ENCODE peak calls at places on chromosomes 7 and 10, in four cellular contexts. One of them, this sample, is unnamed.

GRCh38 chr7:115135111-115135510 is 213.2 kb downstream of the MDFIC start:
- DNase-seq in HFF-Myc: no peak
- DNase-seq in IMR-90: no peak
- DNase-seq in lower lobe of right lung: no peak
- DNase-seq in this sample: no peak

GRCh38 chr7:54349259-54349658 is 192.9 kb upstream of the VSTM2A start:
- DNase-seq in HFF-Myc: no peak
- DNase-seq in IMR-90: no peak
- DNase-seq in lower lobe of right lung: no peak
- DNase-seq in this sample: no peak

GRCh38 chr7:6268909-6269306 is 3.5 kb downstream of the CYTH3 start:
- DNase-seq in lower lobe of right lung: no peak
- DNase-seq in HFF-Myc: no peak
- DNase-seq in IMR-90: no peak
- DNase-seq in this sample: no peak

GRCh38 chr10:79142064-79142491 is 73.3 kb downstream of the ZMIZ1 start:
- DNase-seq in IMR-90: peak; percentile 85
- DNase-seq in HFF-Myc: no peak
- DNase-seq in lower lobe of right lung: no peak
- DNase-seq in this sample: no peak

GRCh38 chr10:28981007-28981406 is 303.7 kb downstream of the BAMBI start:
- DNase-seq in lower lobe of right lung: no peak
- DNase-seq in IMR-90: no peak
- DNase-seq in HFF-Myc: no peak
- DNase-seq in this sample: no peak

GRCh38 chr7:106602062-106602461 is 58.9 kb downstream of the CCDC71L start:
- DNase-seq in lower lobe of right lung: no peak
- DNase-seq in IMR-90: no peak
- DNase-seq in HFF-Myc: no peak
- DNase-seq in this sample: no peak

GRCh38 chr7:108415821-108416536 is 40.3 kb downstream of the NRCAM start:
- DNase-seq in lower lobe of right lung: no peak
- DNase-seq in HFF-Myc: no peak
- DNase-seq in IMR-90: no peak
- DNase-seq in this sample: peak; percentile 68

GRCh38 chr7:129090307-129090907 is 35.5 kb upstream of the TNPO3 start:
- DNase-seq in HFF-Myc: no peak
- DNase-seq in IMR-90: no peak
- DNase-seq in lower lobe of right lung: no peak
- DNase-seq in this sample: no peak

GRCh38 chr10:124386186-124387077 is 32.3 kb downstream of the OAT start:
- DNase-seq in IMR-90: no peak
- DNase-seq in lower lobe of right lung: no peak
- DNase-seq in HFF-Myc: no peak
- DNase-seq in this sample: no peak

GRCh38 chr7:131328387-131329175 is 905 bp downstream of the MKLN1 start:
- DNase-seq in lower lobe of right lung: no peak
- DNase-seq in HFF-Myc: no peak
- DNase-seq in IMR-90: peak; percentile 41
- DNase-seq in this sample: no peak

GRCh38 chr10:69502589-69502988 is 51.3 kb downstream of the TSPAN15 start:
- DNase-seq in IMR-90: no peak
- DNase-seq in lower lobe of right lung: peak; percentile 14
- DNase-seq in HFF-Myc: no peak
- DNase-seq in this sample: no peak

GRCh38 chr10:32906595-32906994 is 51.4 kb downstream of the ITGB1 start:
- DNase-seq in lower lobe of right lung: no peak
- DNase-seq in IMR-90: no peak
- DNase-seq in HFF-Myc: no peak
- DNase-seq in this sample: no peak

GRCh38 chr7:33107136-33108066 is 1.8 kb downstream of the RP9 start:
- DNase-seq in lower lobe of right lung: no peak
- DNase-seq in IMR-90: peak; percentile 67
- DNase-seq in HFF-Myc: no peak
- DNase-seq in this sample: peak; percentile 54

GRCh38 chr7:17407229-17407628 is 108.8 kb downstream of the AHR start:
- DNase-seq in HFF-Myc: no peak
- DNase-seq in lower lobe of right lung: no peak
- DNase-seq in IMR-90: no peak
- DNase-seq in this sample: no peak

GRCh38 chr10:100882681-100883321 is 30.0 kb upstream of the SLF2 start:
- DNase-seq in HFF-Myc: no peak
- DNase-seq in IMR-90: peak; percentile 87
- DNase-seq in lower lobe of right lung: no peak
- DNase-seq in this sample: no peak

GRCh38 chr10:118033905-118034304 is 12.8 kb downstream of the RAB11FIP2 start:
- DNase-seq in IMR-90: peak; percentile 19
- DNase-seq in lower lobe of right lung: no peak
- DNase-seq in HFF-Myc: no peak
- DNase-seq in this sample: peak; percentile 79

GRCh38 chr10:62244088-62244487 is 24.6 kb downstream of the RTKN2 start:
- DNase-seq in lower lobe of right lung: no peak
- DNase-seq in HFF-Myc: no peak
- DNase-seq in IMR-90: no peak
- DNase-seq in this sample: no peak

GRCh38 chr10:69413221-69413865 is 3.4 kb downstream of the TACR2 start:
- DNase-seq in HFF-Myc: peak; percentile 42
- DNase-seq in IMR-90: peak; percentile 70
- DNase-seq in lower lobe of right lung: no peak
- DNase-seq in this sample: peak; percentile 77

GRCh38 chr10:102602272-102603045 is 41.8 kb upstream of the TRIM8 start:
- DNase-seq in HFF-Myc: no peak
- DNase-seq in lower lobe of right lung: no peak
- DNase-seq in IMR-90: no peak
- DNase-seq in this sample: no peak

DNA sequence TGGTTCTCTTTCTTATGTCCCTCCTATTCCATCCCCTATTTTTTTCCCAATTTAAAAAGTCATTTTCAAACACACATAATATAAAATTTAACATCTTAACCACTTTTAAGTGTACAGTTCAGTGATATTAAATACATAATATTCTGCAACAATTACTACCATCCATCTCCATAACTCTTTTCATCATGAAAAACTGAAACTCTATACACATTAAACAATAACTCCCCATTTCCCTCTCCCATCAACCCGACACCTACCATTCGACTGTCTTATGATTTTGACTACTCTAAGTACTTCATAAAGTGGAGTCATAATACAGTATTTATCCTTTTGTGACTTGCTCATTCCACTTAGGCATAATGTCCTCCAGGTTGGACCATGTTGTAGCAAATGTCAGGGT is 2.6 kb downstream of the KIF11 start:
- DNase-seq in IMR-90: no peak
- DNase-seq in HFF-Myc: no peak
- DNase-seq in lower lobe of right lung: no peak
- DNase-seq in this sample: no peak
- H3K4me3 ChIP-seq in IMR-90: no peak overlapping the region
- H3K4me3 ChIP-seq in HFF-Myc: peak overlapping the region; percentile 92
- H3K4me3 ChIP-seq in lower lobe of right lung: no peak overlapping the region
- H3K4me3 ChIP-seq in this sample: no peak overlapping the region

GRCh38 chr7:157689269-157690057 is 352.7 kb downstream of the DNAJB6 start:
- DNase-seq in HFF-Myc: no peak
- DNase-seq in IMR-90: no peak
- DNase-seq in lower lobe of right lung: no peak
- DNase-seq in this sample: no peak

GRCh38 chr7:157690833-157691382 is 354.1 kb downstream of the DNAJB6 start:
- DNase-seq in lower lobe of right lung: no peak
- DNase-seq in HFF-Myc: peak; percentile 9
- DNase-seq in IMR-90: no peak
- DNase-seq in this sample: no peak

GRCh38 chr7:157688439-157689268 is 351.9 kb downstream of the DNAJB6 start:
- DNase-seq in IMR-90: no peak
- DNase-seq in HFF-Myc: no peak
- DNase-seq in lower lobe of right lung: no peak
- DNase-seq in this sample: no peak

GRCh38 chr7:157691521-157692155 is 354.8 kb downstream of the DNAJB6 start:
- DNase-seq in HFF-Myc: no peak
- DNase-seq in IMR-90: no peak
- DNase-seq in lower lobe of right lung: no peak
- DNase-seq in this sample: no peak

GRCh38 chr7:157690058-157690832 is 353.4 kb downstream of the DNAJB6 start:
- DNase-seq in HFF-Myc: no peak
- DNase-seq in IMR-90: no peak
- DNase-seq in lower lobe of right lung: no peak
- DNase-seq in this sample: no peak
- H3K4me3 ChIP-seq in HFF-Myc: peak overlapping the region; percentile 38
- H3K4me3 ChIP-seq in IMR-90: no peak overlapping the region
- H3K4me3 ChIP-seq in lower lobe of right lung: peak overlapping the region; percentile 45
- H3K4me3 ChIP-seq in this sample: no peak overlapping the region

DNA sequence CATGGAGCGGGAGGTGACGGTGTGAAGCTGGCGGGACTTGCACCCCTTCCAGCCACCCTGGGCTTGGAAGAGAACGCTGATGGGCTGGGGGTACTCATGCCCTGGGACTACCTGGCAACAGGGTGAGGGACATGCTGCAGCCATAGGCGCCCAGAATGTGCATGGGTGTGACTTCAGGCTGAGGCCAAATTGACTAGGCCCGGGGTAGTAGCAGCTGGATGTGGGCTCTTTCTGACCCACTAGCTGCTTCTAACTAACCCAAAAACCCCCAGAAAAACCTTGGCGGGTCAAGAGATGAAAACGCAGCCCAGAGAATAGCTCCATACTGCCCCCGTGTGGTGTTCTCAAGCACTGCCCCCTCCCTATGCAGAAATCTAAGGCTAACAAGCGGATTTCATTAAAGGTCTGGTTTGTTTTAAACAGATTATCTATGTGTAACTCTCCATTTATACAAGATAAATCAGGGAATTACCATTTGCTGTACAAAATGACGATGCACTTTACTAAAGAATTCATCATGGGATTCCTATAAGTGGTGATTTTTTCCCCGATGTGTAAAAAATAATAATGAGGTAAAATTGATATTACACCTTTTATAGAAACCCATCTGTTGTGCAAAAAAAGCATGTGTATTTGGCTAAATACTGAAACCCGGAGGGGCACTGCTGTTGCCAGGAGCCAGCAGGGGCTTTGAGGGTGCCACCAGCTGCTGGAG is 4.2 kb downstream of the SMARCD3 start:
- DNase-seq in lower lobe of right lung: peak; percentile 52
- DNase-seq in IMR-90: peak; percentile 44
- DNase-seq in HFF-Myc: no peak
- DNase-seq in this sample: peak; percentile 66
- H3K4me3 ChIP-seq in lower lobe of right lung: no peak overlapping the region
- H3K4me3 ChIP-seq in IMR-90: no peak overlapping the region
- H3K4me3 ChIP-seq in HFF-Myc: no peak overlapping the region
- H3K4me3 ChIP-seq in this sample: no peak overlapping the region

GRCh38 chr10:86632009-86632800 is 22.1 kb upstream of the OPN4 start:
- DNase-seq in HFF-Myc: no peak
- DNase-seq in IMR-90: no peak
- DNase-seq in lower lobe of right lung: no peak
- DNase-seq in this sample: no peak
- H3K4me3 ChIP-seq in HFF-Myc: peak overlapping the region; percentile 28
- H3K4me3 ChIP-seq in IMR-90: no peak overlapping the region
- H3K4me3 ChIP-seq in lower lobe of right lung: peak overlapping the region; percentile 40
- H3K4me3 ChIP-seq in this sample: no peak overlapping the region

GRCh38 chr10:21194510-21194993 is 297.4 kb upstream of the NEBL start:
- DNase-seq in lower lobe of right lung: peak; percentile 48
- DNase-seq in HFF-Myc: no peak
- DNase-seq in IMR-90: no peak
- DNase-seq in this sample: no peak

GRCh38 chr10:21197838-21198237 is 300.7 kb upstream of the NEBL start:
- DNase-seq in lower lobe of right lung: no peak
- DNase-seq in HFF-Myc: no peak
- DNase-seq in IMR-90: no peak
- DNase-seq in this sample: no peak

GRCh38 chr10:21191512-21191911 is 294.4 kb upstream of the NEBL start:
- DNase-seq in HFF-Myc: no peak
- DNase-seq in IMR-90: no peak
- DNase-seq in lower lobe of right lung: no peak
- DNase-seq in this sample: no peak

GRCh38 chr10:21197006-21197405 is 299.9 kb upstream of the NEBL start:
- DNase-seq in lower lobe of right lung: no peak
- DNase-seq in IMR-90: no peak
- DNase-seq in HFF-Myc: no peak
- DNase-seq in this sample: no peak

GRCh38 chr10:21195149-21195731 is 298.1 kb upstream of the NEBL start:
- DNase-seq in HFF-Myc: no peak
- DNase-seq in lower lobe of right lung: no peak
- DNase-seq in IMR-90: no peak
- DNase-seq in this sample: no peak
- H3K4me3 ChIP-seq in HFF-Myc: no peak overlapping the region
- H3K4me3 ChIP-seq in lower lobe of right lung: no peak overlapping the region
- H3K4me3 ChIP-seq in IMR-90: no peak overlapping the region
- H3K4me3 ChIP-seq in this sample: no peak overlapping the region

GRCh38 chr10:15166325-15166724 is 2.2 kb downstream of the NMT2 start:
- DNase-seq in IMR-90: peak; percentile 31
- DNase-seq in HFF-Myc: no peak
- DNase-seq in lower lobe of right lung: no peak
- DNase-seq in this sample: no peak
- H3K4me3 ChIP-seq in IMR-90: no peak overlapping the region
- H3K4me3 ChIP-seq in HFF-Myc: peak overlapping the region; percentile 72
- H3K4me3 ChIP-seq in lower lobe of right lung: peak overlapping the region; percentile 85
- H3K4me3 ChIP-seq in this sample: no peak overlapping the region